ENCODE peak calls at places on chromosomes 12 and 14, in seven cellular contexts. One of them, this sample, is unnamed.
A peak's percentile ranks its signal among the peaks of the same experiment; 100 is the strongest.

GRCh38 chr14:93987376-93987775 is 9.7 kb upstream of the CCDC197 start:
- DNase-seq in H9: no peak
- DNase-seq in neuronal stem cell: no peak
- DNase-seq in H1: no peak
- DNase-seq in IMR-90: no peak
- DNase-seq in mesendoderm: no peak
- DNase-seq in trophoblast cell: no peak
- DNase-seq in this sample: no peak

GRCh38 chr12:2631613-2632350 is 163.0 kb upstream of the FKBP4 start:
- DNase-seq in trophoblast cell: peak; percentile 60
- DNase-seq in IMR-90: no peak
- DNase-seq in H1: no peak
- DNase-seq in neuronal stem cell: no peak
- DNase-seq in H9: no peak
- DNase-seq in mesendoderm: no peak
- DNase-seq in this sample: no peak

GRCh38 chr14:92581966-92582566 is 68.5 kb downstream of the RIN3 start:
- DNase-seq in H9: no peak
- DNase-seq in H1: no peak
- DNase-seq in trophoblast cell: no peak
- DNase-seq in neuronal stem cell: no peak
- DNase-seq in IMR-90: no peak
- DNase-seq in mesendoderm: no peak
- DNase-seq in this sample: no peak

GRCh38 chr14:90454041-90455000 is 57.5 kb downstream of the CALM1 start:
- DNase-seq in neuronal stem cell: peak; percentile 91
- DNase-seq in H1: peak; percentile 89
- DNase-seq in mesendoderm: peak; percentile 99
- DNase-seq in H9: peak; percentile 98
- DNase-seq in trophoblast cell: peak; percentile 67
- DNase-seq in IMR-90: peak; percentile 62
- DNase-seq in this sample: peak; percentile 83

GRCh38 chr12:69055706-69056105 is 122.7 kb upstream of the CPM start:
- DNase-seq in H1: no peak
- DNase-seq in H9: no peak
- DNase-seq in mesendoderm: no peak
- DNase-seq in neuronal stem cell: no peak
- DNase-seq in IMR-90: no peak
- DNase-seq in trophoblast cell: no peak
- DNase-seq in this sample: no peak

GRCh38 chr12:52249511-52250047 is 16.5 kb downstream of the KRT7 start:
- DNase-seq in neuronal stem cell: no peak
- DNase-seq in trophoblast cell: peak; percentile 39
- DNase-seq in H9: peak; percentile 23
- DNase-seq in IMR-90: no peak
- DNase-seq in mesendoderm: no peak
- DNase-seq in H1: no peak
- DNase-seq in this sample: no peak

GRCh38 chr12:132422057-132423043 is 67.6 kb upstream of the FBRSL1 start:
- DNase-seq in H9: peak; percentile 70
- DNase-seq in neuronal stem cell: no peak
- DNase-seq in H1: no peak
- DNase-seq in IMR-90: peak; percentile 42
- DNase-seq in trophoblast cell: no peak
- DNase-seq in mesendoderm: peak; percentile 38
- DNase-seq in this sample: no peak

GRCh38 chr12:128381537-128381936 is 114.6 kb downstream of the TMEM132C start:
- DNase-seq in IMR-90: no peak
- DNase-seq in mesendoderm: peak; percentile 37
- DNase-seq in H1: no peak
- DNase-seq in H9: peak; percentile 57
- DNase-seq in trophoblast cell: no peak
- DNase-seq in neuronal stem cell: peak; percentile 27
- DNase-seq in this sample: no peak

GRCh38 chr12:25401547-25402345 is 151.0 kb upstream of the KRAS start:
- DNase-seq in trophoblast cell: no peak
- DNase-seq in IMR-90: no peak
- DNase-seq in H1: no peak
- DNase-seq in neuronal stem cell: no peak
- DNase-seq in H9: no peak
- DNase-seq in mesendoderm: no peak
- DNase-seq in this sample: no peak

GRCh38 chr12:91009319-91009950 is 4.7 kb upstream of the EPYC start:
- DNase-seq in IMR-90: peak; percentile 41
- DNase-seq in H1: no peak
- DNase-seq in trophoblast cell: no peak
- DNase-seq in H9: no peak
- DNase-seq in mesendoderm: no peak
- DNase-seq in neuronal stem cell: no peak
- DNase-seq in this sample: no peak

GRCh38 chr12:8916154-8916553 is 1.8 kb downstream of the PHC1 start:
- DNase-seq in neuronal stem cell: no peak
- DNase-seq in H1: no peak
- DNase-seq in mesendoderm: no peak
- DNase-seq in trophoblast cell: no peak
- DNase-seq in IMR-90: no peak
- DNase-seq in H9: no peak
- DNase-seq in this sample: no peak

GRCh38 chr12:92524489-92524888 is 178.3 kb upstream of the PLEKHG7 start:
- DNase-seq in trophoblast cell: no peak
- DNase-seq in neuronal stem cell: no peak
- DNase-seq in H1: no peak
- DNase-seq in H9: no peak
- DNase-seq in IMR-90: no peak
- DNase-seq in mesendoderm: no peak
- DNase-seq in this sample: no peak

DNA sequence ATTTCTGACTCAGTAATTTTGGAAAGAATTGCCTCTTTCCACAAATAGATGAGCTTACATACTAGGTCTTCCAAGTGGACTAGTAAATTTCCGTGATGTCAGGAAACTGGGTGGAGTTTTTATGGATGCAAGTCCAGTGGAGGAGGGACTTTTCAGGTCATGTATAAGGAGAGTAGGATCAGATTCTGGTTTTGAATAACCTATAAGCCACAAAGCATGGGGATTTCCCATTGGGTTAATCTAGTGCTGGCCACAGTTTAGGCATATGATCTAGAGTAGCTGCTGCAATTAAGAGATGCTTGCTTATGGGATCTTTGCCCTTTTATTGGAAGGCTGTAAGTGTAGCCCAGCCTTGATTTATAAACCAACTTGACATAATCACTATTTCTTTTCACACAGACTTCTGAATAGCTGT is 33.8 kb downstream of the STK38L start:
- DNase-seq in H9: no peak
- DNase-seq in mesendoderm: peak; percentile 73
- DNase-seq in H1: no peak
- DNase-seq in trophoblast cell: peak; percentile 20
- DNase-seq in IMR-90: peak; percentile 97
- DNase-seq in neuronal stem cell: no peak
- DNase-seq in this sample: peak; percentile 94
- H3K23ac ChIP-seq in H9: no peak overlapping the region
- H3K23ac ChIP-seq in mesendoderm: no peak overlapping the region
- H3K23ac ChIP-seq in H1: no peak overlapping the region
- H3K23ac ChIP-seq in trophoblast cell: no peak overlapping the region
- H3K23ac ChIP-seq in IMR-90: no peak overlapping the region
- H3K23ac ChIP-seq in neuronal stem cell: no peak overlapping the region
- H3K23ac ChIP-seq in this sample: no peak overlapping the region

GRCh38 chr12:103495783-103496456 is at the start of gene C12orf42:
- DNase-seq in H1: no peak
- DNase-seq in H9: peak; percentile 73
- DNase-seq in trophoblast cell: no peak
- DNase-seq in mesendoderm: peak; percentile 56
- DNase-seq in neuronal stem cell: peak; percentile 59
- DNase-seq in IMR-90: no peak
- DNase-seq in this sample: peak; percentile 11
- H3K23ac ChIP-seq in H1: no peak within 1 kb of the TSS
- H3K23ac ChIP-seq in H9: no peak within 1 kb of the TSS
- H3K23ac ChIP-seq in trophoblast cell: no peak within 1 kb of the TSS
- H3K23ac ChIP-seq in mesendoderm: no peak within 1 kb of the TSS
- H3K23ac ChIP-seq in neuronal stem cell: no peak within 1 kb of the TSS
- H3K23ac ChIP-seq in IMR-90: no peak within 1 kb of the TSS
- H3K23ac ChIP-seq in this sample: no peak within 1 kb of the TSS

GRCh38 chr14:23028800-23029199 is 5.9 kb downstream of the PSMB5 start:
- DNase-seq in H9: no peak
- DNase-seq in IMR-90: peak; percentile 61
- DNase-seq in trophoblast cell: no peak
- DNase-seq in H1: no peak
- DNase-seq in mesendoderm: no peak
- DNase-seq in neuronal stem cell: no peak
- DNase-seq in this sample: no peak
- H3K23ac ChIP-seq in H9: no peak overlapping the region
- H3K23ac ChIP-seq in IMR-90: no peak overlapping the region
- H3K23ac ChIP-seq in trophoblast cell: no peak overlapping the region
- H3K23ac ChIP-seq in H1: no peak overlapping the region
- H3K23ac ChIP-seq in mesendoderm: no peak overlapping the region
- H3K23ac ChIP-seq in neuronal stem cell: no peak overlapping the region
- H3K23ac ChIP-seq in this sample: no peak overlapping the region

GRCh38 chr12:101749657-101750056 is 10.4 kb upstream of the SYCP3 start:
- DNase-seq in H9: no peak
- DNase-seq in IMR-90: no peak
- DNase-seq in trophoblast cell: no peak
- DNase-seq in neuronal stem cell: no peak
- DNase-seq in mesendoderm: no peak
- DNase-seq in H1: no peak
- DNase-seq in this sample: no peak
- H3K23ac ChIP-seq in H9: no peak overlapping the region
- H3K23ac ChIP-seq in IMR-90: no peak overlapping the region
- H3K23ac ChIP-seq in trophoblast cell: no peak overlapping the region
- H3K23ac ChIP-seq in neuronal stem cell: no peak overlapping the region
- H3K23ac ChIP-seq in mesendoderm: no peak overlapping the region
- H3K23ac ChIP-seq in H1: no peak overlapping the region
- H3K23ac ChIP-seq in this sample: no peak overlapping the region

DNA sequence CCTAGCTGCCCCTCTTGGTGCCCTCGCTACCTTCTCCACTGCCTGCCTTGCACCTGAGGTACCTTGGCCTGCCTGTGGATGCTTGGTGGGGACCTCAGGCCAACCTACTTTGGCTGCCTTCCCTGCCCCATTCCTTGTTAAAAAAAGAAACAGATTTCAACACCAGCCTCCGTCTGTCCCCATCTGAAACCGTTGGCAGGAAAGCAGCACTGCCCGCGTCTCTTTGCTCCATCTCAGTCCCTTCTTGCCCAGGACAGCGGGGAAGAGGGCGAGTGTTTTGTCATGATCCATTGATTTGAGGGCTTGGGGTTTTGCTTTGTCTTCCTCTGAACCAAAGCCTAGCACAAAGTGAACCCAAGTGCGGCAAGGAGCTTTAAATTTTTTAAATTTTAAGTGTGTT is 5.9 kb downstream of the TPCN1 start:
- DNase-seq in mesendoderm: no peak
- DNase-seq in trophoblast cell: no peak
- DNase-seq in H1: no peak
- DNase-seq in H9: no peak
- DNase-seq in neuronal stem cell: no peak
- DNase-seq in IMR-90: no peak
- DNase-seq in this sample: no peak
- H3K23ac ChIP-seq in mesendoderm: no peak overlapping the region
- H3K23ac ChIP-seq in trophoblast cell: no peak overlapping the region
- H3K23ac ChIP-seq in H1: no peak overlapping the region
- H3K23ac ChIP-seq in H9: no peak overlapping the region
- H3K23ac ChIP-seq in neuronal stem cell: no peak overlapping the region
- H3K23ac ChIP-seq in IMR-90: no peak overlapping the region
- H3K23ac ChIP-seq in this sample: no peak overlapping the region

DNA sequence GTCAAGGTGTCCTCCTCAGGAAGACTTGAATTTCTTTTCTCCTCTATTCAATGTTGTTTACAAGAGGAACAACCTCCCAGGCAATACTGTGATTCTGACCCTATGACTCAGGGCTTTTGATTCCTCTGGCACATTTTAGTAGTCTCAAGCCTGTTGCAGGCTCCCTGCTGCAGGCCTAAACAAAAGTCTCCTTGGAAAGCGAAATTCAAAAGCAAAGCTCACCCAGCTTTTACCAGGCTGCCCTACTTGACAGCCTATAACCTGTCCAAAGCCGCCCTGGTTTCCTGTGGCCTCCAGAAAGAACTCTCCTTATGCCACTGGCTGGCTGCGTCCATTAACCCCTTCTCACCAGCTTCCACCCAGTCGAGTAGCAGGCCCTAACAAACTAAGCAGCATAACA is 11.6 kb downstream of the FGD6 start:
- DNase-seq in H9: peak; percentile 61
- DNase-seq in trophoblast cell: peak; percentile 75
- DNase-seq in H1: no peak
- DNase-seq in mesendoderm: peak; percentile 84
- DNase-seq in IMR-90: peak; percentile 90
- DNase-seq in neuronal stem cell: peak; percentile 32
- DNase-seq in this sample: peak; percentile 88
- H3K23ac ChIP-seq in H9: no peak overlapping the region
- H3K23ac ChIP-seq in trophoblast cell: no peak overlapping the region
- H3K23ac ChIP-seq in H1: no peak overlapping the region
- H3K23ac ChIP-seq in mesendoderm: peak overlapping the region; percentile 34
- H3K23ac ChIP-seq in IMR-90: peak overlapping the region; percentile 52
- H3K23ac ChIP-seq in neuronal stem cell: no peak overlapping the region
- H3K23ac ChIP-seq in this sample: no peak overlapping the region

GRCh38 chr12:97396989-97397388 is 65.6 kb upstream of the RMST start:
- DNase-seq in mesendoderm: peak; percentile 87
- DNase-seq in H9: peak; percentile 86
- DNase-seq in neuronal stem cell: peak; percentile 57
- DNase-seq in H1: peak; percentile 50
- DNase-seq in trophoblast cell: no peak
- DNase-seq in IMR-90: no peak
- DNase-seq in this sample: no peak
- H3K23ac ChIP-seq in mesendoderm: no peak overlapping the region
- H3K23ac ChIP-seq in H9: no peak overlapping the region
- H3K23ac ChIP-seq in neuronal stem cell: no peak overlapping the region
- H3K23ac ChIP-seq in H1: no peak overlapping the region
- H3K23ac ChIP-seq in trophoblast cell: no peak overlapping the region
- H3K23ac ChIP-seq in IMR-90: no peak overlapping the region
- H3K23ac ChIP-seq in this sample: no peak overlapping the region

GRCh38 chr12:14883663-14884062 is 2.0 kb downstream of the MGP start:
- DNase-seq in IMR-90: no peak
- DNase-seq in H9: no peak
- DNase-seq in mesendoderm: no peak
- DNase-seq in H1: no peak
- DNase-seq in trophoblast cell: no peak
- DNase-seq in neuronal stem cell: no peak
- DNase-seq in this sample: no peak
- H3K23ac ChIP-seq in IMR-90: no peak overlapping the region
- H3K23ac ChIP-seq in H9: no peak overlapping the region
- H3K23ac ChIP-seq in mesendoderm: no peak overlapping the region
- H3K23ac ChIP-seq in H1: no peak overlapping the region
- H3K23ac ChIP-seq in trophoblast cell: no peak overlapping the region
- H3K23ac ChIP-seq in neuronal stem cell: no peak overlapping the region
- H3K23ac ChIP-seq in this sample: no peak overlapping the region